ENCODE peak calls at places on chromosomes 12 and 14, in seven cellular contexts. One of them, this sample, is unnamed.

GRCh38 chr12:69701821-69702220 is 2.7 kb upstream of the BEST3 start:
- DNase-seq in HCT116: no peak
- DNase-seq in K562: no peak
- DNase-seq in H1: no peak
- DNase-seq in SK-N-SH: no peak
- DNase-seq in GM12878: no peak
- DNase-seq in HepG2: no peak
- DNase-seq in this sample: no peak

GRCh38 chr14:62179367-62180018 is 417.3 kb downstream of the SNAPC1 start:
- DNase-seq in HCT116: peak
- DNase-seq in K562: no peak
- DNase-seq in H1: peak
- DNase-seq in SK-N-SH: peak
- DNase-seq in GM12878: peak
- DNase-seq in HepG2: peak
- DNase-seq in this sample: peak

GRCh38 chr12:100484178-100484886 is 10.7 kb downstream of the NR1H4 start:
- DNase-seq in HCT116: no peak
- DNase-seq in K562: no peak
- DNase-seq in H1: no peak
- DNase-seq in SK-N-SH: no peak
- DNase-seq in GM12878: no peak
- DNase-seq in HepG2: peak
- DNase-seq in this sample: no peak

GRCh38 chr12:21699851-21700250 is 42.2 kb upstream of the LDHB start:
- DNase-seq in HCT116: no peak
- DNase-seq in K562: no peak
- DNase-seq in H1: no peak
- DNase-seq in SK-N-SH: no peak
- DNase-seq in GM12878: no peak
- DNase-seq in HepG2: no peak
- DNase-seq in this sample: no peak

GRCh38 chr14:38775986-38776385 is 327.0 kb downstream of the SEC23A start:
- DNase-seq in HCT116: no peak
- DNase-seq in K562: no peak
- DNase-seq in H1: no peak
- DNase-seq in SK-N-SH: no peak
- DNase-seq in GM12878: no peak
- DNase-seq in HepG2: no peak
- DNase-seq in this sample: no peak

GRCh38 chr12:111616177-111616623 is 17.1 kb upstream of the ATXN2 start:
- DNase-seq in HCT116: no peak
- DNase-seq in K562: no peak
- DNase-seq in H1: no peak
- DNase-seq in SK-N-SH: no peak
- DNase-seq in GM12878: no peak
- DNase-seq in HepG2: peak
- DNase-seq in this sample: no peak

GRCh38 chr14:32354716-32355115 is 25.6 kb downstream of the AKAP6 start:
- DNase-seq in HCT116: no peak
- DNase-seq in K562: no peak
- DNase-seq in H1: no peak
- DNase-seq in SK-N-SH: no peak
- DNase-seq in GM12878: no peak
- DNase-seq in HepG2: peak
- DNase-seq in this sample: no peak

GRCh38 chr12:73599268-73599667 is 938.4 kb upstream of the ATXN7L3B start:
- DNase-seq in HCT116: no peak
- DNase-seq in K562: no peak
- DNase-seq in H1: no peak
- DNase-seq in SK-N-SH: no peak
- DNase-seq in GM12878: no peak
- DNase-seq in HepG2: no peak
- DNase-seq in this sample: no peak

GRCh38 chr12:10212623-10213131 is at the start of gene GABARAPL1:
- DNase-seq in HCT116: peak
- DNase-seq in K562: peak
- DNase-seq in H1: peak
- DNase-seq in SK-N-SH: peak
- DNase-seq in GM12878: no peak
- DNase-seq in HepG2: peak
- DNase-seq in this sample: peak

GRCh38 chr14:40100544-40101196 is 668.4 kb upstream of the FBXO33 start:
- DNase-seq in HCT116: no peak
- DNase-seq in K562: no peak
- DNase-seq in H1: no peak
- DNase-seq in SK-N-SH: no peak
- DNase-seq in GM12878: no peak
- DNase-seq in HepG2: no peak
- DNase-seq in this sample: no peak

GRCh38 chr12:49706351-49707126 is 666 bp downstream of the FMNL3 start:
- DNase-seq in HCT116: no peak
- DNase-seq in K562: peak
- DNase-seq in H1: peak
- DNase-seq in SK-N-SH: peak
- DNase-seq in GM12878: no peak
- DNase-seq in HepG2: no peak
- DNase-seq in this sample: no peak

GRCh38 chr12:105256011-105256410 is 20.0 kb upstream of the APPL2 start:
- DNase-seq in HCT116: no peak
- DNase-seq in K562: no peak
- DNase-seq in H1: no peak
- DNase-seq in SK-N-SH: no peak
- DNase-seq in GM12878: no peak
- DNase-seq in HepG2: no peak
- DNase-seq in this sample: no peak

GRCh38 chr14:38866461-38866860 is 236.6 kb downstream of the SEC23A start:
- DNase-seq in HCT116: no peak
- DNase-seq in K562: no peak
- DNase-seq in H1: no peak
- DNase-seq in SK-N-SH: no peak
- DNase-seq in GM12878: no peak
- DNase-seq in HepG2: no peak
- DNase-seq in this sample: no peak

GRCh38 chr12:2397356-2398045 is 344.7 kb downstream of the CACNA1C start:
- DNase-seq in HCT116: peak
- DNase-seq in K562: no peak
- DNase-seq in H1: no peak
- DNase-seq in SK-N-SH: no peak
- DNase-seq in GM12878: no peak
- DNase-seq in HepG2: peak
- DNase-seq in this sample: no peak

GRCh38 chr14:22560638-22561365 is 28.2 kb downstream of the DAD1 start:
- DNase-seq in HCT116: no peak
- DNase-seq in K562: peak
- DNase-seq in H1: no peak
- DNase-seq in SK-N-SH: no peak
- DNase-seq in GM12878: no peak
- DNase-seq in HepG2: peak
- DNase-seq in this sample: no peak

GRCh38 chr14:81453166-81453766 is 53.1 kb upstream of the STON2 start:
- DNase-seq in HCT116: peak
- DNase-seq in K562: peak
- DNase-seq in H1: peak
- DNase-seq in SK-N-SH: peak
- DNase-seq in GM12878: no peak
- DNase-seq in HepG2: peak
- DNase-seq in this sample: peak

GRCh38 chr12:104495786-104496185 is 39.0 kb downstream of the CHST11 start:
- DNase-seq in HCT116: no peak
- DNase-seq in K562: no peak
- DNase-seq in H1: no peak
- DNase-seq in SK-N-SH: no peak
- DNase-seq in GM12878: no peak
- DNase-seq in HepG2: no peak
- DNase-seq in this sample: no peak

GRCh38 chr12:90010089-90010488 is 301.5 kb upstream of the ATP2B1 start:
- DNase-seq in HCT116: no peak
- DNase-seq in K562: no peak
- DNase-seq in H1: no peak
- DNase-seq in SK-N-SH: no peak
- DNase-seq in GM12878: no peak
- DNase-seq in HepG2: no peak
- DNase-seq in this sample: no peak

GRCh38 chr14:101877766-101878165 is 86.6 kb upstream of the DYNC1H1 start:
- DNase-seq in HCT116: no peak
- DNase-seq in K562: no peak
- DNase-seq in H1: no peak
- DNase-seq in SK-N-SH: no peak
- DNase-seq in GM12878: no peak
- DNase-seq in HepG2: no peak
- DNase-seq in this sample: no peak

GRCh38 chr14:53619625-53620324 is 336.9 kb downstream of the BMP4 start:
- DNase-seq in HCT116: no peak
- DNase-seq in K562: no peak
- DNase-seq in H1: no peak
- DNase-seq in SK-N-SH: no peak
- DNase-seq in GM12878: no peak
- DNase-seq in HepG2: no peak
- DNase-seq in this sample: no peak

GRCh38 chr12:128861226-128862016 is 8.1 kb downstream of the GLT1D1 start:
- DNase-seq in HCT116: no peak
- DNase-seq in K562: no peak
- DNase-seq in H1: no peak
- DNase-seq in SK-N-SH: no peak
- DNase-seq in GM12878: no peak
- DNase-seq in HepG2: peak
- DNase-seq in this sample: no peak

GRCh38 chr14:24900281-24900868 is 149.6 kb downstream of the STXBP6 start:
- DNase-seq in HCT116: no peak
- DNase-seq in K562: no peak
- DNase-seq in H1: no peak
- DNase-seq in SK-N-SH: no peak
- DNase-seq in GM12878: no peak
- DNase-seq in HepG2: no peak
- DNase-seq in this sample: no peak

GRCh38 chr12:15774819-15775218 is 14.4 kb downstream of the EPS8 start:
- DNase-seq in HCT116: no peak
- DNase-seq in K562: no peak
- DNase-seq in H1: no peak
- DNase-seq in SK-N-SH: no peak
- DNase-seq in GM12878: no peak
- DNase-seq in HepG2: no peak
- DNase-seq in this sample: no peak

GRCh38 chr14:103581954-103582703 is 19.4 kb downstream of the COA8 start:
- DNase-seq in HCT116: no peak
- DNase-seq in K562: no peak
- DNase-seq in H1: no peak
- DNase-seq in SK-N-SH: no peak
- DNase-seq in GM12878: no peak
- DNase-seq in HepG2: no peak
- DNase-seq in this sample: no peak

GRCh38 chr14:31180299-31181051 is 27.1 kb downstream of the HECTD1 start:
- DNase-seq in HCT116: no peak
- DNase-seq in K562: no peak
- DNase-seq in H1: no peak
- DNase-seq in SK-N-SH: no peak
- DNase-seq in GM12878: no peak
- DNase-seq in HepG2: no peak
- DNase-seq in this sample: no peak

GRCh38 chr12:108694812-108695278 is 36.5 kb downstream of the CORO1C start:
- DNase-seq in HCT116: no peak
- DNase-seq in K562: peak
- DNase-seq in H1: no peak
- DNase-seq in SK-N-SH: no peak
- DNase-seq in GM12878: no peak
- DNase-seq in HepG2: no peak
- DNase-seq in this sample: no peak

GRCh38 chr14:100069161-100069800 is 4.1 kb downstream of the EVL start:
- DNase-seq in HCT116: no peak
- DNase-seq in K562: no peak
- DNase-seq in H1: no peak
- DNase-seq in SK-N-SH: no peak
- DNase-seq in GM12878: peak
- DNase-seq in HepG2: no peak
- DNase-seq in this sample: no peak

GRCh38 chr14:77039285-77040058 is 11.0 kb upstream of the IRF2BPL start:
- DNase-seq in HCT116: no peak
- DNase-seq in K562: no peak
- DNase-seq in H1: no peak
- DNase-seq in SK-N-SH: no peak
- DNase-seq in GM12878: no peak
- DNase-seq in HepG2: no peak
- DNase-seq in this sample: no peak

GRCh38 chr14:34030864-34031263 is 80.0 kb upstream of the EGLN3 start:
- DNase-seq in HCT116: no peak
- DNase-seq in K562: no peak
- DNase-seq in H1: no peak
- DNase-seq in SK-N-SH: peak
- DNase-seq in GM12878: no peak
- DNase-seq in HepG2: no peak
- DNase-seq in this sample: no peak
- TF ChIP-seq YY1 in HCT116: no peak
- TF ChIP-seq YY1 in K562: no peak
- TF ChIP-seq YY1 in H1: no peak
- TF ChIP-seq YY1 in SK-N-SH: no peak
- TF ChIP-seq YY1 in GM12878: no peak
- TF ChIP-seq YY1 in HepG2: no peak
- TF ChIP-seq YY1 in this sample: no peak

GRCh38 chr14:98200621-98201020 is 1071.4 kb downstream of the BCL11B start:
- DNase-seq in HCT116: no peak
- DNase-seq in K562: no peak
- DNase-seq in H1: no peak
- DNase-seq in SK-N-SH: no peak
- DNase-seq in GM12878: no peak
- DNase-seq in HepG2: no peak
- DNase-seq in this sample: no peak
- TF ChIP-seq YY1 in HCT116: no peak
- TF ChIP-seq YY1 in K562: no peak
- TF ChIP-seq YY1 in H1: no peak
- TF ChIP-seq YY1 in SK-N-SH: no peak
- TF ChIP-seq YY1 in GM12878: no peak
- TF ChIP-seq YY1 in HepG2: no peak
- TF ChIP-seq YY1 in this sample: no peak

DNA sequence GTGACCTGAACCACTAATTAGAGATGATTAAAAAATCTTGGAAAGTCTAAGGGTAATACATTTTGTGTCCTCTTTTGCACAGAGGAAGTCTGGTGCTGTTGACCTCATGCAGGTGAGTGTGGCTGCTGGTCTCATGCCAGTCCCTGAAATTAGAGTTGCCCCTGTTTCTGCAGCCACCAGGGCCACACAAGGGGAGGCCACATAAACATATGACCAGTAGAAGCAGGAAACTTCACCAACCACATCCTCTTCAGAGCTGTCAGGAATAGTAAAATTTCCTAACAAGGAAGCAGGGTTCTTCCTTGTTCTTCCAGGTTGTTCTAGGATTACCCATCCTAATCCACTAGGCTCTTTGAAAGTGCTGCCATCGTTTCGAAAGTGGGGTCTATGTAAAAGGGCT is 28.3 kb downstream of the PSMA6 start:
- DNase-seq in HCT116: no peak
- DNase-seq in K562: no peak
- DNase-seq in H1: no peak
- DNase-seq in SK-N-SH: no peak
- DNase-seq in GM12878: no peak
- DNase-seq in HepG2: no peak
- DNase-seq in this sample: no peak
- TF ChIP-seq YY1 in HCT116: no peak
- TF ChIP-seq YY1 in K562: no peak
- TF ChIP-seq YY1 in H1: no peak
- TF ChIP-seq YY1 in SK-N-SH: no peak
- TF ChIP-seq YY1 in GM12878: no peak
- TF ChIP-seq YY1 in HepG2: no peak
- TF ChIP-seq YY1 in this sample: no peak

GRCh38 chr14:69535230-69535848 is 39.3 kb downstream of the CCDC177 start:
- DNase-seq in HCT116: peak
- DNase-seq in K562: peak
- DNase-seq in H1: peak
- DNase-seq in SK-N-SH: peak
- DNase-seq in GM12878: no peak
- DNase-seq in HepG2: peak
- DNase-seq in this sample: no peak
- TF ChIP-seq YY1 in HCT116: no peak
- TF ChIP-seq YY1 in K562: no peak
- TF ChIP-seq YY1 in H1: no peak
- TF ChIP-seq YY1 in SK-N-SH: no peak
- TF ChIP-seq YY1 in GM12878: no peak
- TF ChIP-seq YY1 in HepG2: no peak
- TF ChIP-seq YY1 in this sample: no peak

This sample was measured in NT2/D1.